ENCODE peak calls at places on chromosomes 16 and 17, in four cellular contexts. R, G, P and Q are unnamed samples.

GRCh38 chr17:50129303-50129945 is 536 bp downstream of the SAMD14 start:
- DNase-seq in G (peak; percentile 49), R (peak; percentile 31), P (no peak), Q (peak; percentile 35)

GRCh38 chr17:4246674-4247073 is 17.1 kb downstream of the ANKFY1 start:
- DNase-seq in P (no peak), G (no peak), R (no peak), Q (no peak)

GRCh38 chr17:31321481-31321880 is at the start of gene EVI2A:
- DNase-seq in R (no peak), P (peak; percentile 70), G (peak; percentile 60), Q (no peak)

GRCh38 chr17:3983945-3984484 is 19.8 kb upstream of the ATP2A3 start:
- DNase-seq in G (peak; percentile 84), R (no peak), P (no peak), Q (no peak)

GRCh38 chr17:40490982-40491381 is 10.4 kb downstream of the TNS4 start:
- DNase-seq in P (no peak), G (no peak), R (no peak), Q (no peak)

GRCh38 chr16:67238806-67239470 is 8.3 kb downstream of the FHOD1 start:
- DNase-seq in G (no peak), R (no peak), P (no peak), Q (no peak)

GRCh38 chr17:43931062-43931571 is 11.2 kb downstream of the PPY start:
- DNase-seq in P (no peak), R (no peak), G (no peak), Q (no peak)

GRCh38 chr17:64984181-64984580 is 64.9 kb upstream of the LRRC37A3 start:
- DNase-seq in R (no peak), P (no peak), G (no peak), Q (no peak)

GRCh38 chr16:17147942-17148341 is 322.8 kb downstream of the XYLT1 start:
- DNase-seq in R (no peak), P (no peak), G (no peak), Q (no peak)

GRCh38 chr17:1785925-1786324 is 24.1 kb downstream of the SERPINF1 start:
- DNase-seq in R (no peak), P (no peak), G (peak; percentile 26), Q (no peak)

GRCh38 chr17:49850772-49851386 is 3.0 kb upstream of the TAC4 start:
- DNase-seq in P (no peak), R (no peak), G (peak; percentile 29), Q (peak; percentile 39)

GRCh38 chr17:81388612-81389367 is 6.5 kb upstream of the BAHCC1 start:
- DNase-seq in P (no peak), R (no peak), G (peak; percentile 30), Q (no peak)

GRCh38 chr17:791807-792206 is 9.7 kb downstream of the MRM3 start:
- DNase-seq in G (no peak), P (no peak), R (no peak), Q (no peak)

GRCh38 chr17:9729034-9729650 is 62.2 kb downstream of the DHRS7C start:
- DNase-seq in G (peak; percentile 62), P (peak; percentile 59), R (no peak), Q (peak; percentile 13)

GRCh38 chr16:48542020-48542473 is 67.9 kb downstream of the N4BP1 start:
- DNase-seq in G (peak; percentile 73), R (peak; percentile 19), P (peak; percentile 51), Q (peak; percentile 55)

GRCh38 chr17:17732892-17733670 is 51.8 kb downstream of the RAI1 start:
- DNase-seq in R (no peak), P (peak; percentile 49), G (peak; percentile 50), Q (no peak)

GRCh38 chr17:77875881-77876509 is 82.5 kb upstream of the TNRC6C start:
- DNase-seq in P (no peak), R (no peak), G (no peak), Q (peak; percentile 23)

GRCh38 chr17:67528751-67529436 is 151.8 kb downstream of the PITPNC1 start:
- DNase-seq in P (peak; percentile 73), R (no peak), G (peak; percentile 95), Q (peak; percentile 82)

GRCh38 chr17:8019161-8019560 is 16.7 kb downstream of the GUCY2D start:
- DNase-seq in P (peak; percentile 92), R (no peak), G (no peak), Q (no peak)

GRCh38 chr16:85810742-85811115 is 11.2 kb downstream of the COX4I1 start:
- DNase-seq in P (no peak), R (no peak), G (no peak), Q (no peak)